ENCODE peak calls at places on chromosome 20, in eight cellular contexts. F, Y, U, J, W, C, V and B are unnamed samples.
A peak's percentile ranks its signal among the peaks of the same experiment; 100 is the strongest.

GRCh38 chr20:50067018-50067417 is 45.9 kb downstream of the UBE2V1 start:
- DNase-seq in F (no peak), Y (no peak), U (no peak), J (no peak), W (no peak), C (no peak), V (no peak), B (no peak)

GRCh38 chr20:34852298-34852697 is 20.4 kb downstream of the GGT7 start:
- DNase-seq in F (no peak), Y (no peak), U (no peak), J (no peak), W (no peak), C (no peak), V (no peak), B (no peak)

GRCh38 chr20:10312111-10312510 is 93.5 kb downstream of the SNAP25 start:
- DNase-seq in F (no peak), Y (no peak), U (no peak), J (no peak), W (no peak), C (no peak), V (peak; percentile 64), B (no peak)

GRCh38 chr20:2387180-2387577 is 6.5 kb downstream of the TGM6 start:
- DNase-seq in F (no peak), Y (no peak), U (peak; percentile 50), J (peak; percentile 19), W (no peak), C (no peak), V (peak; percentile 43), B (no peak)

GRCh38 chr20:46174469-46175126 is 56.5 kb downstream of the CD40 start:
- DNase-seq in F (peak; percentile 77), Y (no peak), U (peak; percentile 66), J (no peak), W (no peak), C (peak; percentile 48), V (peak; percentile 42), B (no peak)

GRCh38 chr20:42190084-42190483 is 571.9 kb upstream of the CHD6 start:
- DNase-seq in F (no peak), Y (no peak), U (no peak), J (no peak), W (no peak), C (no peak), V (no peak), B (no peak)

GRCh38 chr20:59322101-59322500 is 21.7 kb downstream of the EDN3 start:
- DNase-seq in F (no peak), Y (no peak), U (no peak), J (no peak), W (no peak), C (no peak), V (no peak), B (no peak)

GRCh38 chr20:62924567-62925419 is 1.5 kb downstream of the DIDO1 start:
- DNase-seq in F (no peak), Y (no peak), U (peak; percentile 56), J (no peak), W (no peak), C (no peak), V (peak; percentile 55), B (no peak)

GRCh38 chr20:8547968-8548588 is 416.0 kb downstream of the PLCB1 start:
- DNase-seq in F (no peak), Y (no peak), U (no peak), J (no peak), W (no peak), C (no peak), V (no peak), B (no peak)

GRCh38 chr20:9185511-9185910 is 116.6 kb downstream of the PLCB4 start:
- DNase-seq in F (no peak), Y (no peak), U (peak; percentile 27), J (no peak), W (no peak), C (no peak), V (peak; percentile 82), B (no peak)

GRCh38 chr20:63836335-63837133 is 5.5 kb upstream of the ZBTB46 start:
- DNase-seq in F (no peak), Y (no peak), U (no peak), J (no peak), W (no peak), C (no peak), V (no peak), B (no peak)

GRCh38 chr20:11901127-11901526 is 16.6 kb upstream of the BTBD3 start:
- DNase-seq in F (no peak), Y (no peak), U (peak; percentile 79), J (no peak), W (peak; percentile 56), C (no peak), V (peak; percentile 97), B (no peak)

GRCh38 chr20:835220-836045 is 1.9 kb downstream of the FAM110A start:
- DNase-seq in F (peak; percentile 82), Y (peak; percentile 17), U (no peak), J (no peak), W (no peak), C (peak; percentile 48), V (no peak), B (no peak)

GRCh38 chr20:45463113-45463512 is 6.4 kb upstream of the WFDC2 start:
- DNase-seq in F (no peak), Y (no peak), U (no peak), J (no peak), W (no peak), C (no peak), V (no peak), B (no peak)

GRCh38 chr20:17223553-17223952 is 3.3 kb upstream of the PCSK2 start:
- DNase-seq in F (no peak), Y (no peak), U (no peak), J (no peak), W (no peak), C (no peak), V (no peak), B (no peak)

GRCh38 chr20:34896086-34896551 is 19.7 kb downstream of the ACSS2 start:
- DNase-seq in F (no peak), Y (no peak), U (no peak), J (no peak), W (no peak), C (no peak), V (peak; percentile 53), B (no peak)

GRCh38 chr20:60037120-60037499 is 78.9 kb downstream of the CDH26 start:
- DNase-seq in F (no peak), Y (no peak), U (peak; percentile 12), J (no peak), W (no peak), C (no peak), V (peak; percentile 42), B (no peak)

GRCh38 chr20:48924711-48925109 is 3.2 kb downstream of the ARFGEF2 start:
- DNase-seq in F (no peak), Y (no peak), U (no peak), J (no peak), W (no peak), C (no peak), V (no peak), B (no peak)

GRCh38 chr20:49507741-49508434 is 25.4 kb upstream of the KCNB1 start:
- DNase-seq in F (no peak), Y (no peak), U (no peak), J (peak; percentile 76), W (no peak), C (no peak), V (no peak), B (no peak)

GRCh38 chr20:31606928-31607639 is 2.0 kb downstream of the ID1 start:
- DNase-seq in F (peak; percentile 34), Y (no peak), U (peak; percentile 82), J (peak; percentile 92), W (no peak), C (no peak), V (peak; percentile 86), B (peak; percentile 76)

GRCh38 chr20:57659131-57659788 is 39.0 kb upstream of the ZBP1 start:
- DNase-seq in F (no peak), Y (no peak), U (no peak), J (no peak), W (no peak), C (no peak), V (no peak), B (no peak)

GRCh38 chr20:60331688-60332300 is 373.6 kb downstream of the CDH26 start:
- DNase-seq in F (no peak), Y (peak; percentile 20), U (no peak), J (no peak), W (no peak), C (no peak), V (no peak), B (no peak)

GRCh38 chr20:1033751-1034419 is 31.8 kb upstream of the RSPO4 start:
- DNase-seq in F (no peak), Y (no peak), U (no peak), J (no peak), W (no peak), C (no peak), V (no peak), B (no peak)